ENCODE peak calls at places on chromosomes 13 and 19, in ten cellular contexts. P, T, X, Q, W, R, Y, U, I and D are unnamed samples. For H3K9me2, the result is how much of the 10 kb centered on the place peaks cover.

GRCh38 chr13:93776936-93777335 is 550.3 kb downstream of the GPC6 start:
- DNase-seq in P (no peak), T (no peak), X (peak), Q (peak), W (no peak), R (no peak), Y (no peak), U (no peak), I (no peak), D (peak)

GRCh38 chr19:50646074-50646807 is 3.0 kb upstream of the C19orf81 start:
- DNase-seq in P (no peak), T (no peak), X (no peak), Q (peak), W (no peak), R (peak), Y (no peak), U (peak), I (no peak), D (peak)

GRCh38 chr19:5308471-5309437 is 31.9 kb downstream of the PTPRS start:
- DNase-seq in P (peak), T (no peak), X (no peak), Q (peak), W (no peak), R (peak), Y (peak), U (peak), I (no peak), D (no peak)

GRCh38 chr19:41917676-41918075 is 10.6 kb downstream of the ERFL start:
- DNase-seq in P (no peak), T (no peak), X (no peak), Q (no peak), W (no peak), R (no peak), Y (no peak), U (no peak), I (no peak), D (no peak)

GRCh38 chr19:34851277-34851804 is 75.4 kb upstream of the ZNF30 start:
- DNase-seq in P (peak), T (no peak), X (peak), Q (no peak), W (peak), R (peak), Y (no peak), U (peak), I (peak), D (peak)

GRCh38 chr13:41622545-41623429 is 165.4 kb downstream of the RGCC start:
- DNase-seq in P (peak), T (no peak), X (no peak), Q (peak), W (no peak), R (no peak), Y (no peak), U (peak), I (no peak), D (peak)

GRCh38 chr19:5048091-5048726 is 79.3 kb downstream of the KDM4B start:
- DNase-seq in P (peak), T (no peak), X (peak), Q (peak), W (peak), R (no peak), Y (peak), U (peak), I (no peak), D (peak)

GRCh38 chr13:39336964-39337363 is 266.0 kb downstream of the LHFPL6 start:
- DNase-seq in P (no peak), T (no peak), X (no peak), Q (no peak), W (no peak), R (no peak), Y (no peak), U (no peak), I (no peak), D (no peak)

GRCh38 chr13:40406405-40407138 is 259.9 kb downstream of the FOXO1 start:
- DNase-seq in P (no peak), T (peak), X (no peak), Q (peak), W (no peak), R (peak), Y (no peak), U (peak), I (no peak), D (peak)

GRCh38 chr19:17888260-17888659 is 16.5 kb downstream of the SLC5A5 start:
- DNase-seq in P (no peak), T (no peak), X (no peak), Q (no peak), W (no peak), R (no peak), Y (no peak), U (no peak), I (no peak), D (no peak)

GRCh38 chr19:18317998-18318800 is 4.7 kb downstream of the LSM4 start:
- DNase-seq in P (no peak), T (no peak), X (no peak), Q (no peak), W (no peak), R (no peak), Y (peak), U (no peak), I (no peak), D (no peak)

GRCh38 chr13:98923641-98924397 is 54.0 kb downstream of the DOCK9 start:
- DNase-seq in P (no peak), T (no peak), X (no peak), Q (no peak), W (no peak), R (no peak), Y (no peak), U (no peak), I (no peak), D (no peak)

GRCh38 chr13:99442273-99442895 is 58.9 kb upstream of the TM9SF2 start:
- DNase-seq in P (peak), T (peak), X (peak), Q (peak), W (peak), R (peak), Y (peak), U (peak), I (peak), D (peak)

GRCh38 chr19:412356-413355 is 3.7 kb upstream of the C2CD4C start:
- DNase-seq in P (no peak), T (no peak), X (peak), Q (no peak), W (no peak), R (no peak), Y (peak), U (peak), I (no peak), D (no peak)

GRCh38 chr19:42283248-42284065 is 14.4 kb downstream of the CIC start:
- DNase-seq in P (peak), T (peak), X (peak), Q (peak), W (peak), R (peak), Y (peak), U (peak), I (peak), D (no peak)

GRCh38 chr19:14775855-14776254 is 2.5 kb downstream of the ADGRE2 start:
- DNase-seq in P (no peak), T (no peak), X (peak), Q (no peak), W (no peak), R (no peak), Y (no peak), U (no peak), I (no peak), D (no peak)

GRCh38 chr19:49116544-49116943 is 2.4 kb downstream of the LIN7B start:
- DNase-seq in P (no peak), T (no peak), X (no peak), Q (no peak), W (peak), R (no peak), Y (no peak), U (no peak), I (no peak), D (no peak)

GRCh38 chr19:14476663-14477401 is 1.7 kb upstream of the PTGER1 start:
- DNase-seq in P (peak), T (peak), X (no peak), Q (peak), W (peak), R (peak), Y (peak), U (peak), I (no peak), D (peak)

GRCh38 chr13:112761701-112762689 is 72.2 kb downstream of the ATP11A start:
- DNase-seq in P (no peak), T (peak), X (peak), Q (no peak), W (no peak), R (no peak), Y (no peak), U (peak), I (no peak), D (no peak)

GRCh38 chr19:18433039-18433691 is 4.8 kb downstream of the ISYNA1 start:
- DNase-seq in P (peak), T (no peak), X (peak), Q (peak), W (peak), R (no peak), Y (peak), U (no peak), I (no peak), D (no peak)

GRCh38 chr19:32203161-32203560 is 142.2 kb upstream of the ZNF507 start:
- DNase-seq in P (no peak), T (no peak), X (no peak), Q (no peak), W (no peak), R (no peak), Y (no peak), U (no peak), I (no peak), D (no peak)

GRCh38 chr13:101544979-101545378 is 92.5 kb downstream of the ITGBL1 start:
- DNase-seq in P (no peak), T (no peak), X (no peak), Q (no peak), W (no peak), R (no peak), Y (no peak), U (no peak), I (no peak), D (no peak)

GRCh38 chr13:52848455-52849190 is at the start of gene PCDH8:
- DNase-seq in P (no peak), T (no peak), X (peak), Q (peak), W (no peak), R (no peak), Y (peak), U (peak), I (no peak), D (no peak)

GRCh38 chr19:13881692-13882418 is 4.9 kb downstream of the NANOS3 start:
- DNase-seq in P (no peak), T (no peak), X (peak), Q (peak), W (no peak), R (no peak), Y (no peak), U (no peak), I (no peak), D (no peak)

GRCh38 chr19:5790573-5791520 is at the start of gene DUS3L:
- DNase-seq in P (peak), T (peak), X (peak), Q (peak), W (peak), R (peak), Y (peak), U (peak), I (peak), D (peak)

GRCh38 chr13:96998071-96998470 is 3.8 kb upstream of the OXGR1 start:
- DNase-seq in P (no peak), T (no peak), X (no peak), Q (no peak), W (no peak), R (no peak), Y (no peak), U (no peak), I (no peak), D (no peak)

GRCh38 chr19:52648336-52648990 is 10.3 kb upstream of the ZNF83 start:
- DNase-seq in P (no peak), T (no peak), X (no peak), Q (peak), W (no peak), R (no peak), Y (no peak), U (no peak), I (no peak), D (no peak)

GRCh38 chr13:27148900-27149299 is 22.7 kb downstream of the USP12 start:
- DNase-seq in P (no peak), T (no peak), X (no peak), Q (no peak), W (no peak), R (no peak), Y (no peak), U (no peak), I (no peak), D (no peak)

GRCh38 chr19:11420894-11421606 is 1.9 kb upstream of the RGL3 start:
- DNase-seq in P (no peak), T (no peak), X (peak), Q (no peak), W (no peak), R (no peak), Y (no peak), U (peak), I (no peak), D (no peak)

GRCh38 chr13:93529961-93530360 is 303.4 kb downstream of the GPC6 start:
- DNase-seq in P (no peak), T (no peak), X (no peak), Q (peak), W (no peak), R (no peak), Y (no peak), U (no peak), I (no peak), D (no peak)

GRCh38 chr19:41546386-41546789 is 29.6 kb upstream of the CEACAM21 start:
- DNase-seq in P (peak), T (no peak), X (no peak), Q (no peak), W (no peak), R (no peak), Y (no peak), U (no peak), I (peak), D (no peak)

GRCh38 chr13:66933994-66934393 is 296.1 kb downstream of the PCDH9 start:
- DNase-seq in P (no peak), T (no peak), X (no peak), Q (peak), W (no peak), R (peak), Y (no peak), U (no peak), I (no peak), D (peak)

GRCh38 chr19:11486661-11487503 is 6.0 kb upstream of the ELAVL3 start:
- DNase-seq in P (no peak), T (no peak), X (no peak), Q (no peak), W (no peak), R (no peak), Y (peak), U (no peak), I (no peak), D (no peak)

GRCh38 chr13:30787747-30788535 is 52.6 kb downstream of the ALOX5AP start:
- DNase-seq in P (no peak), T (no peak), X (no peak), Q (peak), W (peak), R (no peak), Y (no peak), U (no peak), I (no peak), D (no peak)

GRCh38 chr19:37914908-37915307 is 7.9 kb downstream of the SIPA1L3 start:
- DNase-seq in P (peak), T (no peak), X (no peak), Q (no peak), W (peak), R (no peak), Y (no peak), U (no peak), I (peak), D (no peak)

GRCh38 chr13:114087430-114087829 is 45.0 kb downstream of the RASA3 start:
- DNase-seq in P (no peak), T (no peak), X (no peak), Q (no peak), W (no peak), R (no peak), Y (no peak), U (peak), I (no peak), D (no peak)

GRCh38 chr13:31394491-31394890 is 194.7 kb downstream of the B3GLCT start:
- DNase-seq in P (no peak), T (no peak), X (no peak), Q (no peak), W (no peak), R (no peak), Y (no peak), U (no peak), I (peak), D (no peak)

GRCh38 chr13:59112375-59112774 is 1051.4 kb downstream of the DIAPH3 start:
- DNase-seq in P (no peak), T (no peak), X (no peak), Q (peak), W (no peak), R (no peak), Y (peak), U (peak), I (no peak), D (peak)

GRCh38 chr19:39997595-39998216 is 846 bp downstream of the ZNF546 start:
- DNase-seq in P (no peak), T (no peak), X (no peak), Q (peak), W (no peak), R (no peak), Y (peak), U (no peak), I (peak), D (no peak)

GRCh38 chr13:37492061-37492460 is 106.5 kb downstream of the POSTN start:
- DNase-seq in P (no peak), T (no peak), X (no peak), Q (peak), W (no peak), R (no peak), Y (no peak), U (no peak), I (no peak), D (no peak)

GRCh38 chr13:37490176-37490575 is 108.4 kb downstream of the POSTN start:
- DNase-seq in P (no peak), T (no peak), X (no peak), Q (peak), W (no peak), R (no peak), Y (no peak), U (no peak), I (no peak), D (no peak)

GRCh38 chr13:37488682-37489081 is 109.9 kb downstream of the POSTN start:
- DNase-seq in P (no peak), T (no peak), X (no peak), Q (peak), W (no peak), R (no peak), Y (no peak), U (no peak), I (no peak), D (no peak)

GRCh38 chr13:37492741-37493514 is 105.6 kb downstream of the POSTN start:
- DNase-seq in P (no peak), T (no peak), X (no peak), Q (peak), W (no peak), R (no peak), Y (no peak), U (no peak), I (peak), D (no peak)

DNA sequence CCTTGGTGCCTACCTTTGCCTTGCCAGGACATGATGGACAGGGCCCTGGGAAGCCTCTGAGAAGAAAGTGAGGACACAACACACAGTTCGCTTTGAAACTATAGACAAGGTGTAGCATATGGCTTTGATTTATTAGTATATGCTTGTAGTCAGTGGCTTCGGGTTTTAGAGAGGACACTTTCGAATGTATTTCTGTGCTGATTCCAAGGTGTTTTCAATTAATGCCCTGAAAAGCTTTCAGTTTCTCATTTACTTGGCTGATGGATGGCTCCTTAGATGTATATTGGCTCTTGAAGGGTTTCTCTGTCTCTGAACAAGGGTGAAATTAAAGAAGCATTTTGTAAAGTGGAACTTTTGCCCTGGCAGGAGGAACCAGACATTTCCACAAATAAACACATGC is 106.9 kb downstream of the POSTN start:
- DNase-seq in P (no peak), T (no peak), X (no peak), Q (no peak), W (no peak), R (no peak), Y (no peak), U (no peak), I (no peak), D (no peak)
- H3K9me2 ChIP-seq in P (under half), T (under half), X (under half), Q (under half), W (under half), R (under half), Y (under half), U (under half), I (under half), D (under half)

DNA sequence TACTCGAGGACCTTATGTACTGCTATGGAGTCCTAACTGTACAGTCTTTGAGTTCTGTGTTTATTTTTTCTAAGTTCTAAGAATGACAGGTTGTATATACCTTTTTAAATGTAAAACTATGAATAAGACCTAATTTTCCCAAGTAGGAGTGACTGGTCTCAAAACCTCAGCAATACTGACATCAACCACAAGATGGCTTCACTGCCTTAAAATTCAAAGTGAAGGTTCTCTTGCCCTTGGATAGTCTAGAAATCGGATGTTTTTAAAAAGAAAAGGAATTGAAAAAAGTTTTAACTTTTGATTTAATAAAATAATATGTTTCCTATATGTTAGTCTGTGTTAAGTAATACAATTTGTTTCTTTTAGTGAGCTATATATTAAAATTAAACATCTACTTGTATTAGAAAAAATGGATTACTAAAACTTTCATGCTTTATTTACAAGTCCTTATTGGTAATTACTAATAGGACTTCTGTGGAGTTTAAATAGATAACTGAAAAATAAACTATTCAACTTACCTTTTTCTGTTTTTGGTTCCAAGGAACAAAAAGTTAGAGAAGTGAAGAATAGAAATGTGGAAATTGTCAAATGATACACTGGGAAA is 52.0 kb downstream of the TDRD3 start:
- DNase-seq in P (peak), T (peak), X (peak), Q (peak), W (peak), R (peak), Y (peak), U (peak), I (no peak), D (peak)
- H3K9me2 ChIP-seq in P (under half), T (under half), X (under half), Q (under half), W (under half), R (under half), Y (under half), U (under half), I (under half), D (under half)

GRCh38 chr13:77981191-77981925 is 62.7 kb upstream of the EDNRB start:
- DNase-seq in P (no peak), T (no peak), X (no peak), Q (peak), W (no peak), R (no peak), Y (no peak), U (no peak), I (no peak), D (no peak)

GRCh38 chr13:77975358-77976042 is 56.9 kb upstream of the EDNRB start:
- DNase-seq in P (no peak), T (no peak), X (no peak), Q (no peak), W (no peak), R (no peak), Y (no peak), U (no peak), I (no peak), D (no peak)

GRCh38 chr13:77980592-77980991 is 62.0 kb upstream of the EDNRB start:
- DNase-seq in P (no peak), T (no peak), X (no peak), Q (peak), W (no peak), R (no peak), Y (no peak), U (peak), I (no peak), D (peak)

DNA sequence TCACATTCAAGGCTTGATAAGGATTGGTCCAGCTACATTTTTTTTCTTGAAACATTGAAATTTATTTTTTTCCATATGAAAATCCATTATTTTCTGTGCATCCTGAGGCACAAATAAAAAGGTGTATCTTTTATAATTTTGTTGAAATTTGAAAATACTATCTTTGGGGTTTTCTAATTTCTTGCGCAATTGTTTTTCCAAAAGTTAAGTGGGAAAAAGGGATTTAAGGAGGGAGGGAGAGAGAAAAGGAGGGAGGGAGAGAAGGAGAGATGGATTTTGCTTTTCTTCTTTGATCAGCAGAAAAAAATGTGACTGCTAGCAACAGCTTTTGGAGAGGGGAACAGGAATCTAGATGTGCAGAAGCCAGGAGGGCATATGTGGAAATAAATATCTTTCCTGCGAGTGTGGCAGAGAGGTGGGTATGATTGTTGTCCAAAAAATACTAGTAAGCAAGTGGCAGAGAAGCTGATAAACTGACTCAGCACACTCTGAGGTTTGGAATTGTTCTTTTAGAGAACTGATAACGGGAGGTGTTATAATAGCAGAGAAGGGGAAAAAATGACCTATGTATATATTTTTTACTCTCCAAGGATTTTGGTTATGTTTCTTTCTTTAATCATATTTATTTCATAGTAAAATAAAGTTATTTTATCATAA is 61.2 kb upstream of the EDNRB start:
- DNase-seq in P (no peak), T (no peak), X (no peak), Q (peak), W (no peak), R (no peak), Y (no peak), U (no peak), I (no peak), D (no peak)
- H3K9me2 ChIP-seq in P (under half), T (under half), X (under half), Q (under half), W (under half), R (under half), Y (under half), U (under half), I (under half), D (under half)

GRCh38 chr13:111051041-111051440 is 64.1 kb upstream of the ARHGEF7 start:
- DNase-seq in P (no peak), T (no peak), X (no peak), Q (no peak), W (no peak), R (no peak), Y (no peak), U (no peak), I (no peak), D (no peak)
- H3K9me2 ChIP-seq in P (under half), T (under half), X (under half), Q (under half), W (under half), R (under half), Y (under half), U (under half), I (under half), D (under half)